ENCODE peak calls at places on chromosomes 16 and 17, in ten cellular contexts. Q is IMR-90; O is sigmoid colon; M is neuronal stem cell; C is effector memory CD4-positive, alpha-beta T cell; Z is colonic mucosa; U is heart right ventricle; K is neural progenitor cell; A is ovary; N is gastrocnemius medialis. G is an unnamed sample. For H3K4me1, the result is how much of the 10 kb centered on the place peaks cover.

GRCh38 chr17:59525668-59526067 is 39.7 kb upstream of the DHX40 start:
- DNase-seq in Q (no peak), O (no peak), M (no peak), C (no peak), Z (no peak), U (no peak), K (no peak), A (no peak), N (no peak), G (no peak)

GRCh38 chr16:68499011-68499410 is 40.1 kb upstream of the ZFP90 start:
- DNase-seq in Q (no peak), O (no peak), M (no peak), C (no peak), Z (no peak), U (no peak), K (no peak), A (no peak), N (no peak), G (no peak)

GRCh38 chr17:8837438-8838075 is 29.9 kb downstream of the PIK3R6 start:
- DNase-seq in Q (no peak), O (peak), M (no peak), C (no peak), Z (no peak), U (peak), K (no peak), A (no peak), N (no peak), G (no peak)

GRCh38 chr17:19336938-19337711 is 25.4 kb downstream of the B9D1 start:
- DNase-seq in Q (no peak), O (peak), M (no peak), C (no peak), Z (no peak), U (no peak), K (peak), A (no peak), N (no peak), G (peak)

GRCh38 chr16:89722392-89723278 is 1.3 kb downstream of the ZNF276 start:
- DNase-seq in Q (peak), O (peak), M (no peak), C (peak), Z (peak), U (peak), K (peak), A (no peak), N (no peak), G (peak)

GRCh38 chr17:44903012-44903685 is 3.9 kb upstream of the EFTUD2 start:
- DNase-seq in Q (no peak), O (no peak), M (no peak), C (no peak), Z (peak), U (no peak), K (no peak), A (no peak), N (no peak), G (no peak)

GRCh38 chr16:49461517-49461951 is 87.9 kb downstream of the C16orf78 start:
- DNase-seq in Q (no peak), O (peak), M (no peak), C (no peak), Z (peak), U (no peak), K (no peak), A (no peak), N (no peak), G (no peak)

GRCh38 chr16:21717608-21718007 is 53.8 kb downstream of the OTOA start:
- DNase-seq in Q (no peak), O (no peak), M (no peak), C (no peak), Z (no peak), U (no peak), K (no peak), A (no peak), N (no peak), G (no peak)

GRCh38 chr16:28259781-28260150 is 32.6 kb upstream of the SBK1 start:
- DNase-seq in Q (no peak), O (no peak), M (no peak), C (no peak), Z (no peak), U (no peak), K (no peak), A (no peak), N (no peak), G (no peak)

GRCh38 chr16:3171181-3171854 is 16.7 kb upstream of the OR1F1 start:
- DNase-seq in Q (no peak), O (peak), M (no peak), C (peak), Z (no peak), U (no peak), K (peak), A (no peak), N (no peak), G (no peak)

GRCh38 chr16:52069866-52070265 is 477.1 kb downstream of the TOX3 start:
- DNase-seq in Q (peak), O (no peak), M (peak), C (no peak), Z (no peak), U (no peak), K (peak), A (no peak), N (no peak), G (no peak)

GRCh38 chr17:68771867-68772515 is 170.8 kb upstream of the FAM20A start:
- DNase-seq in Q (peak), O (no peak), M (peak), C (no peak), Z (peak), U (peak), K (peak), A (no peak), N (no peak), G (no peak)

GRCh38 chr17:50201226-50201854 is at the start of gene COL1A1:
- DNase-seq in Q (peak), O (peak), M (no peak), C (no peak), Z (peak), U (peak), K (peak), A (peak), N (no peak), G (peak)

GRCh38 chr16:86061771-86062170 is 162.8 kb downstream of the IRF8 start:
- DNase-seq in Q (no peak), O (no peak), M (no peak), C (no peak), Z (no peak), U (peak), K (no peak), A (no peak), N (no peak), G (no peak)

GRCh38 chr16:476039-476438 is 50.6 kb downstream of the RAB11FIP3 start:
- DNase-seq in Q (no peak), O (no peak), M (no peak), C (no peak), Z (peak), U (no peak), K (no peak), A (no peak), N (no peak), G (no peak)

GRCh38 chr17:8629371-8630226 is 926 bp downstream of the MYH10 start:
- DNase-seq in Q (no peak), O (peak), M (no peak), C (no peak), Z (peak), U (peak), K (peak), A (peak), N (no peak), G (peak)

GRCh38 chr17:21081967-21082366 is 39.2 kb upstream of the USP22 start:
- DNase-seq in Q (no peak), O (no peak), M (no peak), C (no peak), Z (no peak), U (no peak), K (no peak), A (no peak), N (no peak), G (no peak)

GRCh38 chr17:45759761-45760160 is 24.4 kb upstream of the CRHR1 start:
- DNase-seq in Q (no peak), O (no peak), M (no peak), C (no peak), Z (no peak), U (no peak), K (no peak), A (no peak), N (no peak), G (no peak)

GRCh38 chr17:19238167-19238505 is 970 bp downstream of the EPN2 start:
- DNase-seq in Q (no peak), O (peak), M (peak), C (no peak), Z (peak), U (peak), K (peak), A (peak), N (no peak), G (peak)

GRCh38 chr17:70119961-70120360 is 44.9 kb downstream of the KCNJ16 start:
- DNase-seq in Q (no peak), O (no peak), M (no peak), C (no peak), Z (no peak), U (no peak), K (no peak), A (no peak), N (no peak), G (no peak)

GRCh38 chr17:45042346-45043120 is 8.9 kb downstream of the DCAKD start:
- DNase-seq in Q (no peak), O (no peak), M (no peak), C (no peak), Z (no peak), U (no peak), K (no peak), A (no peak), N (no peak), G (no peak)

GRCh38 chr16:26667271-26667703 is 399.4 kb upstream of the C16orf82 start:
- DNase-seq in Q (no peak), O (no peak), M (peak), C (no peak), Z (no peak), U (no peak), K (peak), A (no peak), N (no peak), G (no peak)

GRCh38 chr17:6554336-6554735 is 2.0 kb downstream of the PITPNM3 start:
- DNase-seq in Q (no peak), O (no peak), M (no peak), C (no peak), Z (no peak), U (no peak), K (no peak), A (no peak), N (no peak), G (no peak)

GRCh38 chr17:45020354-45021138 is 30.9 kb downstream of the DCAKD start:
- DNase-seq in Q (peak), O (peak), M (no peak), C (no peak), Z (peak), U (peak), K (peak), A (peak), N (no peak), G (no peak)

GRCh38 chr16:67016681-67017450 is 12.1 kb upstream of the CBFB start:
- DNase-seq in Q (no peak), O (peak), M (no peak), C (no peak), Z (no peak), U (no peak), K (no peak), A (peak), N (no peak), G (no peak)

GRCh38 chr16:88387941-88388627 is 5.3 kb downstream of the ZNF469 start:
- DNase-seq in Q (peak), O (no peak), M (no peak), C (no peak), Z (peak), U (no peak), K (peak), A (no peak), N (no peak), G (peak)

GRCh38 chr16:84819644-84820304 is at the start of gene CRISPLD2:
- DNase-seq in Q (peak), O (peak), M (peak), C (peak), Z (peak), U (peak), K (peak), A (peak), N (peak), G (peak)

GRCh38 chr17:42928714-42929496 is 28.3 kb downstream of the G6PC1 start:
- DNase-seq in Q (peak), O (peak), M (no peak), C (no peak), Z (peak), U (peak), K (peak), A (peak), N (peak), G (peak)

GRCh38 chr16:64964126-64964540 is 157.7 kb downstream of the CDH11 start:
- DNase-seq in Q (peak), O (no peak), M (no peak), C (no peak), Z (no peak), U (no peak), K (no peak), A (no peak), N (no peak), G (no peak)

GRCh38 chr17:8918811-8919210 is 46.7 kb downstream of the PIK3R5 start:
- DNase-seq in Q (no peak), O (no peak), M (no peak), C (no peak), Z (no peak), U (no peak), K (no peak), A (no peak), N (no peak), G (no peak)

GRCh38 chr16:68382296-68382718 is 66.0 kb downstream of the SMPD3 start:
- DNase-seq in Q (no peak), O (no peak), M (no peak), C (no peak), Z (peak), U (no peak), K (no peak), A (no peak), N (no peak), G (no peak)

GRCh38 chr17:40209404-40210093 is 9.6 kb upstream of the WIPF2 start:
- DNase-seq in Q (peak), O (no peak), M (no peak), C (no peak), Z (no peak), U (no peak), K (no peak), A (no peak), N (no peak), G (no peak)

GRCh38 chr17:37752482-37752881 is 7.6 kb upstream of the HNF1B start:
- DNase-seq in Q (peak), O (no peak), M (no peak), C (no peak), Z (no peak), U (no peak), K (no peak), A (no peak), N (no peak), G (no peak)

GRCh38 chr16:87654826-87655225 is 52.5 kb downstream of the JPH3 start:
- DNase-seq in Q (no peak), O (no peak), M (no peak), C (no peak), Z (no peak), U (no peak), K (no peak), A (no peak), N (no peak), G (peak)

GRCh38 chr16:3625911-3626732 is 14.7 kb upstream of the SLX4 start:
- DNase-seq in Q (no peak), O (no peak), M (no peak), C (no peak), Z (no peak), U (no peak), K (no peak), A (no peak), N (no peak), G (no peak)

GRCh38 chr17:12665263-12666210 is at the start of gene MYOCD:
- DNase-seq in Q (peak), O (peak), M (peak), C (no peak), Z (peak), U (peak), K (peak), A (peak), N (no peak), G (peak)

GRCh38 chr17:58300336-58300735 is 19.6 kb upstream of the MPO start:
- DNase-seq in Q (no peak), O (peak), M (no peak), C (no peak), Z (no peak), U (no peak), K (no peak), A (no peak), N (no peak), G (no peak)

GRCh38 chr17:68697850-68698313 is 96.7 kb upstream of the FAM20A start:
- DNase-seq in Q (peak), O (peak), M (no peak), C (no peak), Z (no peak), U (no peak), K (no peak), A (no peak), N (peak), G (no peak)

GRCh38 chr16:17358846-17359245 is 111.9 kb downstream of the XYLT1 start:
- DNase-seq in Q (no peak), O (no peak), M (no peak), C (no peak), Z (no peak), U (no peak), K (peak), A (no peak), N (no peak), G (no peak)

GRCh38 chr16:17357302-17358062 is 113.3 kb downstream of the XYLT1 start:
- DNase-seq in Q (no peak), O (no peak), M (no peak), C (no peak), Z (no peak), U (no peak), K (no peak), A (no peak), N (no peak), G (no peak)

GRCh38 chr16:17356243-17356933 is 114.4 kb downstream of the XYLT1 start:
- DNase-seq in Q (no peak), O (no peak), M (no peak), C (no peak), Z (peak), U (no peak), K (no peak), A (no peak), N (no peak), G (no peak)

GRCh38 chr16:17359778-17360177 is 111.0 kb downstream of the XYLT1 start:
- DNase-seq in Q (peak), O (no peak), M (no peak), C (no peak), Z (no peak), U (no peak), K (no peak), A (no peak), N (no peak), G (no peak)

DNA sequence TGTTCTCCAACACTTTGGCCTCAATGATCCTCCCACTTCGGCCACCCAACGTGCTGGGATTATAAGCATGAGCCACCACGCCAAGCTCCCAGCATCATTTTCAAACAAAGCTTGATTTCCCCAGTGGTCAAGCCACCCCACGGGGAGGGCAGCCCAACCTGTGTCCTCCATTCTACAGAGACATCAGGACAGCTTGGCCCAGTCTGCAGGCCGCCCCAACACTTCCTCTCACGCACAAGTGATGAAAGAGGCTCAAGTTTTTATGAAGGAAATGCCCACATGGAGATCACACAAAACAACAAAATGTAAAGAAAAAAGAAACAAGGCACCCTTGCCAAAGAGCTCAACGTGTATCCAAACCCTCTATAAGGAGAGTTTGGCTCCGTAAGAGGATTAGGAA is 112.4 kb downstream of the XYLT1 start:
- DNase-seq in Q (no peak), O (no peak), M (no peak), C (no peak), Z (no peak), U (no peak), K (no peak), A (no peak), N (no peak), G (no peak)
- H3K27ac ChIP-seq in Q (no peak), O (no peak), M (peak), C (no peak), Z (no peak), U (peak), K (no peak), A (no peak), N (no peak), G (no peak)

GRCh38 chr17:4479982-4480751 is 18.5 kb upstream of the SPNS2 start:
- DNase-seq in Q (no peak), O (no peak), M (no peak), C (no peak), Z (peak), U (no peak), K (peak), A (no peak), N (no peak), G (no peak)

GRCh38 chr17:4476512-4477070 is 22.1 kb upstream of the SPNS2 start:
- DNase-seq in Q (no peak), O (no peak), M (no peak), C (no peak), Z (peak), U (no peak), K (peak), A (no peak), N (no peak), G (no peak)

GRCh38 chr17:4479340-4479981 is 19.2 kb upstream of the SPNS2 start:
- DNase-seq in Q (no peak), O (no peak), M (no peak), C (no peak), Z (peak), U (no peak), K (no peak), A (no peak), N (no peak), G (no peak)

GRCh38 chr17:4477286-4477791 is 21.3 kb upstream of the SPNS2 start:
- DNase-seq in Q (no peak), O (no peak), M (no peak), C (no peak), Z (no peak), U (no peak), K (peak), A (no peak), N (no peak), G (no peak)

DNA sequence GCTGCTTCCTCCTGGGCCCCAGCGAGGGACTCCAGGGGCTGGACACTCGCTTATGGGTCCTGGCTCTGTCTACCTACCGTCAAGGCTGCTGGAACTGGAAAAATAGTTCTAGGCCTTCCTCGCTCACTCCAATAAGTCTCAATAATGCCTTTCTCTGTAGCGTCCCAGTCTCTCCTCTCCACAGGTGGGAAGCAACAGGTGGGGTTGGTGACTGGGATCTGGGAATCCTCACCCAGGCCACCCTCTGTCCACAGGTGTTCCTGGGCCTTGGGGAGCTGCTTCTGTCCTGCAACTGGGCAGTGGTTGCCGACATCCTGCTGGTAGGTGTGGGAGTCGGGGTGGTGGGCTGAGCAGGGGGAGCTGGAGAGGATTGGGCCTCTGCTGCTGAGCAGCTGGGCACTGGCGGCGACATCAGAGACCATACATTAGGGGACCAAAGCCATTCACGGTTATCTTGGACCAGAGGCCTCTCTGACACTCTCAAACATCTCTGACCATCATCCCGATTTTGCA is 20.3 kb upstream of the SPNS2 start:
- DNase-seq in Q (no peak), O (no peak), M (no peak), C (no peak), Z (no peak), U (no peak), K (no peak), A (no peak), N (no peak), G (no peak)
- H3K4me1 ChIP-seq in Q (under half), O (under half), M (under half), C (under half), Z (under half), U (under half), K (under half), A (under half), N (under half), G (under half)

DNA sequence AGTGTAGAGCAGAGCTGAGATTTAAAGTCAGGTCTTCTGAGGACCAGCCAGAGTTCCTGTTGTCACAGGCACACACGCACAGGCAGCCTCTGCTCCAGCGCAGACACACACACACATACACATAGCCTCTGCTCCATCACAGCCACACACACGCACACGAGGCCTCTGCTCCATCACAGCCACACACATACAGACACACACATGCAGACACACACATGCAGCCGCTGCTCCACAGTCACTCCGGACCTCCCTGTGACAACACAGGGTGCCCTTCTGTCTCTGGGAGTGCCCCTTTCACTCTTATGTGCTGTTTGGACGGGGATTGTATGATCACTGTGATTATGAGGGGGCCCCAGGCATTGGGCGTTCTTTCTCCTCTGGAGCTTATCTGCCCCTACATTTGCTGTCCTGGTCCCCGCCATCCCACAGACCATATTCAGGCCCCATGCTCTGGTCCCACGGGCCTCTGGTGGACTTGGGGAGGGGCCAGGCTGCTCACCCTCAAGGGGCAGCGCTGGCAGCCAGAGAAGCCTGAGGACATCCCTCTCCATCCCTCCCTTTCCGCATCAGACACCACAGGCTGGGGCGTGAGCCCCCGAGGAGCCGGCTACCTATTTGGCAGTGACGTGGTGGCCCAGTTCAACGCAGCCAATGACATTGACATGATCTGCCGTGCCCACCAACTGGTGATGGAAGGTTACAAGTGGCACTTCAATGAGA is 7.5 kb downstream of the TBX6 start:
- DNase-seq in Q (no peak), O (no peak), M (no peak), C (no peak), Z (no peak), U (no peak), K (no peak), A (peak), N (no peak), G (peak)
- H3K4me3 ChIP-seq in Q (no peak), O (no peak), M (no peak), C (no peak), Z (no peak), U (no peak), K (no peak), A (no peak), N (no peak), G (no peak)

GRCh38 chr16:24983521-24983920 is 31.6 kb downstream of the ARHGAP17 start:
- DNase-seq in Q (no peak), O (no peak), M (no peak), C (no peak), Z (no peak), U (peak), K (no peak), A (no peak), N (no peak), G (no peak)
- H3K27ac ChIP-seq in Q (no peak), O (peak), M (no peak), C (no peak), Z (no peak), U (peak), K (no peak), A (no peak), N (peak), G (peak)